ENCODE peak calls at places on chromosomes 16 and 17, in eight cellular contexts. M, H, L, D, O, Q, U and K are unnamed samples.

GRCh38 chr17:27226611-27227234 is 67.2 kb upstream of the WSB1 start:
- DNase-seq in O (no peak), H (no peak), D (peak), Q (no peak), U (no peak), M (no peak), L (no peak), K (no peak)

GRCh38 chr16:11412175-11412904 is 67.1 kb downstream of the RMI2 start:
- DNase-seq in M (no peak), H (no peak), L (no peak), O (no peak), Q (no peak), D (no peak), U (no peak), K (no peak)

GRCh38 chr16:2765462-2766404 is 11.3 kb downstream of the ELOB start:
- DNase-seq in H (no peak), D (no peak), L (no peak), O (no peak), M (no peak), Q (no peak), U (no peak), K (no peak)

GRCh38 chr16:19688396-19689024 is 29.5 kb downstream of the KNOP1 start:
- DNase-seq in M (no peak), D (peak), H (no peak), Q (no peak), U (no peak), L (no peak), O (no peak), K (peak)

GRCh38 chr16:67245674-67246080 is 1.6 kb downstream of the FHOD1 start:
- DNase-seq in H (no peak), Q (no peak), O (no peak), M (no peak), D (no peak), L (no peak), U (no peak), K (no peak)

GRCh38 chr17:35731239-35731931 is at the start of gene RASL10B:
- DNase-seq in Q (no peak), D (peak), O (peak), U (peak), L (peak), H (no peak), M (peak), K (no peak)

GRCh38 chr16:28935924-28936783 is 4.4 kb downstream of the CD19 start:
- DNase-seq in H (peak), Q (peak), U (peak), O (peak), M (peak), L (peak), D (peak), K (no peak)

GRCh38 chr17:76948726-76949342 is 80.6 kb downstream of the MGAT5B start:
- DNase-seq in M (no peak), O (no peak), L (no peak), U (no peak), H (no peak), Q (no peak), D (no peak), K (no peak)

GRCh38 chr16:6524501-6524900 is 808.1 kb upstream of the RBFOX1 start:
- DNase-seq in U (no peak), L (no peak), D (no peak), Q (no peak), O (no peak), M (no peak), H (no peak), K (no peak)

GRCh38 chr16:85554791-85555548 is 58.2 kb upstream of the GSE1 start:
- DNase-seq in M (no peak), Q (no peak), L (peak), H (peak), O (peak), D (peak), U (peak), K (no peak)

GRCh38 chr16:53434436-53435065 is at the start of gene RBL2:
- DNase-seq in L (peak), D (peak), O (peak), H (peak), Q (peak), M (peak), U (peak), K (peak)

GRCh38 chr16:15924996-15925395 is 24.4 kb upstream of the ABCC1 start:
- DNase-seq in M (no peak), O (no peak), U (no peak), Q (no peak), H (no peak), L (no peak), D (no peak), K (peak)

GRCh38 chr16:81519298-81520150 is 74.9 kb downstream of the CMIP start:
- DNase-seq in L (no peak), D (peak), U (no peak), H (peak), O (no peak), M (no peak), Q (no peak), K (peak)

GRCh38 chr16:65621640-65622039 is 499.8 kb upstream of the CDH11 start:
- DNase-seq in U (no peak), M (no peak), H (no peak), O (no peak), L (no peak), D (no peak), Q (no peak), K (no peak)

GRCh38 chr17:6686026-6686425 is 27.1 kb downstream of the SLC13A5 start:
- DNase-seq in H (no peak), D (no peak), U (no peak), Q (no peak), M (no peak), O (no peak), L (no peak), K (no peak)

GRCh38 chr17:49980703-49981197 is 11.8 kb downstream of the DLX4 start:
- DNase-seq in M (peak), Q (no peak), D (no peak), O (no peak), H (no peak), U (no peak), L (no peak), K (no peak)

GRCh38 chr17:65407017-65407416 is 154.4 kb downstream of the AXIN2 start:
- DNase-seq in O (no peak), H (no peak), M (no peak), U (peak), L (no peak), D (peak), Q (no peak), K (no peak)

GRCh38 chr17:63689479-63689878 is 10.4 kb downstream of the LIMD2 start:
- DNase-seq in M (no peak), O (no peak), L (no peak), U (no peak), H (no peak), D (no peak), Q (no peak), K (no peak)
- TF ChIP-seq CTCF in M (no peak), O (no peak), L (no peak), U (no peak), H (no peak), D (no peak), Q (no peak), K (no peak)

GRCh38 chr16:57462209-57462977 is at the start of gene POLR2C:
- DNase-seq in Q (peak), O (peak), U (peak), M (peak), H (peak), L (peak), D (peak), K (no peak)
- TF ChIP-seq CTCF in Q (peak), O (peak), U (peak), M (peak), H (peak), L (peak), D (peak), K (peak)

GRCh38 chr17:37674511-37674910 is 31.3 kb upstream of the DDX52 start:
- DNase-seq in D (no peak), M (no peak), O (no peak), U (no peak), Q (no peak), L (no peak), H (no peak), K (no peak)
- TF ChIP-seq CTCF in D (no peak), M (no peak), O (no peak), U (no peak), Q (no peak), L (no peak), H (no peak), K (no peak)

GRCh38 chr16:50369133-50369804 is 481 bp upstream of the BRD7 start:
- DNase-seq in H (no peak), U (no peak), M (no peak), O (no peak), Q (no peak), D (no peak), L (no peak), K (no peak)
- TF ChIP-seq CTCF in H (no peak), U (no peak), M (peak), O (no peak), Q (no peak), D (no peak), L (no peak), K (peak)

GRCh38 chr17:45106582-45106981 is 25.7 kb downstream of the PLCD3 start:
- DNase-seq in D (no peak), L (no peak), U (no peak), O (no peak), Q (no peak), H (no peak), M (no peak), K (no peak)

GRCh38 chr17:45104029-45104428 is 28.3 kb downstream of the PLCD3 start:
- DNase-seq in Q (no peak), M (no peak), D (no peak), H (no peak), L (no peak), U (no peak), O (no peak), K (no peak)

GRCh38 chr17:45104497-45104896 is 27.8 kb downstream of the PLCD3 start:
- DNase-seq in Q (no peak), O (no peak), M (no peak), L (no peak), H (no peak), U (no peak), D (no peak), K (no peak)

GRCh38 chr17:45106101-45106500 is 26.2 kb downstream of the PLCD3 start:
- DNase-seq in D (no peak), M (no peak), U (peak), Q (no peak), L (no peak), O (no peak), H (no peak), K (no peak)

DNA sequence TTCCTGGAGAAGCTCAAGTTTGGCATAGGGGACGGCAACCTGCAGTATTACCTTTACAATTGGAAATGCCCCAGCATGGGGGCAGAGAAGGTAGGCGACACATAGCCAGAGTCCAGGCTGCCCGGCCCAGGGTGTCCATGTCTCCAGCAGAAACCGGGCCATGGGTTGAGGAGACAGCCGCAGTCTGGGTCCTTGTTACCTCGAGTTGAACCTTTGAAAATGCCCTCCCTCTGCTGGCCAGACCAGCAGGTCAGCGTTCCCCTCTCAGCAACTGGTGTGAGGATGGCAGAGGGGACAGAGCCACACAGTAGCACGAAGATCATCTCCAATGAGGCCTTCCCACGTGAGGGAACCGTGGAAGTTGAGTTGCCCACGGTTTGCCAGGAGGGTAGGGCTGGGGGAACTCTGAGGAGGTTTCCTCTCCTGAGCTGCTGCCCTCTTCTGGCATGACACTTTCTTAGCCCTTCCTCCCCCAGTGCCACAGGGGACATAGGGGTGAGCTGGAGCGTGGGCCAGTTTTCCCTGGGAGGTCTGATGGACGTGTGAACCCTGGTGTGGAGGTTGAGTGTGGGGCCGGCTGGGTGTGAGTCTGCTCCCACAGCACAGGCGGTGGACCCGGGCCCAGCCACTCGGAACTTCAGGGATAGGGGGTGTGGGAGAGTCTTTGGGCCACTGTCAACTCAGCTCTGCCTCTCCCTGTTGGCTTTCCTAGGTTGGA is 27.2 kb downstream of the PLCD3 start:
- DNase-seq in U (no peak), Q (no peak), O (no peak), L (no peak), M (no peak), D (peak), H (no peak), K (no peak)
- TF ChIP-seq CTCF in U (no peak), Q (no peak), O (no peak), L (no peak), M (no peak), D (no peak), H (no peak), K (peak)

DNA sequence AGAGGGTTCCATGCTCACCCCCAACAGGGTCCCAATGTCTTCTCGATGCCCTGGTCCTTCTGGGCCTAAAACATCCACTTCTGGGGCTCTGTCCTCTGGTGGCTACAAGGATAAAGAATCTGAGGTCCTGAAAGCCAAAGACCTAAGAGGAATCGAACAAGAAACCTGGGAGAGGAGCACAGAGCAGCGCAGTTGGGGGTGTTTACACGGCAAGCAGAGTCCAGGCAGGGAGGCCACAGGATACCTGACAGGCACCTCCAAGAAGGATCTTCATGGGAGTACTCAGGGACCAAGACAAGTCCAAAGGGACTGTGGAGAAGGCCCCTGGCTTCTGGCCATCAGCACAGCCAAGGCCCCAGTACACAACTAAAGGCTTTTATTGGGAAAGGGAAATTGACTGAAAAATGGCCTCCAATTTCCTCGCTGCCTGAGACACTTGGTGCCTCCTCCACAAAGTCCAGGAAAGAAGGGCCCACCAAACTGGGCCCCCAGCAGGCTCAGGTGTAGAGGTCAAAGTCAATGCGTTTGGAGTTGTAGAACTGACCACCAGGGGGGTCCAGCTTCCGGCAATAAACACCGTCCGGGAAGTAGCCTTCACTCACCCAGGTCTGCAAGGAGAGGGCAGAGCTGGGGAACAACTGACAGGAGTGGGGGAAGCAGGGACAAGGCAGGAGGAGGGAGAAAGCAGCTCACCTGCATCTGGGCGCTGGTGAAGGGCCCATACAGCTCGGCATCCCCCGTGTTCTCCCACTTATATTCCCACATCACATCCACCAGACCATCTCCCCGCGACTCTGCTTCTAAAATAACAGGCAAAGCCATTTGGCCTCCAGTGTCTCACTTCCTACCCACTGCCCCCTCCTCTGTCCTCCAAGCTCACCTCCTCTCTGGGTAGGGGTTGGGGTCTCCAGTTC is 2.4 kb downstream of the CD2BP2 start:
- DNase-seq in Q (no peak), L (no peak), U (no peak), M (no peak), H (no peak), D (no peak), O (no peak), K (peak)
- TF ChIP-seq CTCF in Q (no peak), L (no peak), U (peak), M (no peak), H (no peak), D (no peak), O (no peak), K (peak)

DNA sequence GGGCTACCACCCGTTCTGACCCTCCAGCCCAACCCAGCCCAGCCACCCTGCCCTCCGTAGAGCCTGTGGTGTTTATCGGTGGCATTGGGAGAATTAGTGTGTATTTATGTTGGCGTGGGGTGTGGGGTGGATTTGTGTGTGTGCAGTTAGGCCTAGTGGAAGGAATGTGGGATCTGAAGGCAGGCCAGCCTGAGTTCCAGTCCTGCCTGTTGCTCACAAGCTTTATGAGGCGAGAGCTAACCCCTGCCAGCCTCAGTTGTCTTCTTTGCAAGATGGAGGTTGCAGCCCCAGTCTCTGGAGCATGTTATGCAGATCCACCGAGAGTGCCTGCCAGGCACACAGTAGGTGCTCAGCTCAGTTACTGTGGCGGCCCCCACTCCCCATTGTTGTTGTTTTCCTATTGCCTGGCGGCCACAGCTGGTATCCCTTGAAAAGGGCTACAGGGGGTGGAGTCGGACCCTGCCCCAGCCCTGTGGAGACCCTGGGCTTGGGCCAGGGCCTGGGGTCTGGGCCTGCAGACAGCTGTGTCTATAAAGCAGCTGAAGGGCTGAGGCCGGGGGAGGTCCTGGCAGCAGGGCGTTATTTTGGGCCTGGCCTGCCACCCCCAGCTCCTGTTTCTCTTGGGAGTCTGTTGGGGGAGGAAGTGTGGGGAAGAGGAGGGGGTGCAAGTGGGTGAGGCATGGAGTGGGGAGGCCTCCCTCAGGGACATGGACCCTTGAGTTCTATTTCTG is 5.1 kb downstream of the ERBB2 start:
- DNase-seq in O (no peak), H (no peak), U (no peak), L (no peak), M (peak), D (peak), Q (no peak), K (no peak)
- TF ChIP-seq CTCF in O (no peak), H (no peak), U (peak), L (no peak), M (no peak), D (peak), Q (no peak), K (peak)

GRCh38 chr16:68978303-68978954 is 127.0 kb upstream of the HAS3 start:
- DNase-seq in H (no peak), O (no peak), U (no peak), L (no peak), D (no peak), Q (no peak), M (no peak), K (no peak)

GRCh38 chr16:68973611-68974120 is 130.3 kb downstream of the TANGO6 start:
- DNase-seq in D (no peak), O (no peak), M (no peak), H (no peak), L (no peak), U (no peak), Q (no peak), K (no peak)

GRCh38 chr16:68972008-68972407 is 128.7 kb downstream of the TANGO6 start:
- DNase-seq in Q (no peak), U (no peak), H (no peak), O (no peak), M (peak), D (no peak), L (no peak), K (no peak)

GRCh38 chr16:68969338-68969737 is 126.0 kb downstream of the TANGO6 start:
- DNase-seq in Q (no peak), U (no peak), O (no peak), D (no peak), M (no peak), L (no peak), H (no peak), K (no peak)

DNA sequence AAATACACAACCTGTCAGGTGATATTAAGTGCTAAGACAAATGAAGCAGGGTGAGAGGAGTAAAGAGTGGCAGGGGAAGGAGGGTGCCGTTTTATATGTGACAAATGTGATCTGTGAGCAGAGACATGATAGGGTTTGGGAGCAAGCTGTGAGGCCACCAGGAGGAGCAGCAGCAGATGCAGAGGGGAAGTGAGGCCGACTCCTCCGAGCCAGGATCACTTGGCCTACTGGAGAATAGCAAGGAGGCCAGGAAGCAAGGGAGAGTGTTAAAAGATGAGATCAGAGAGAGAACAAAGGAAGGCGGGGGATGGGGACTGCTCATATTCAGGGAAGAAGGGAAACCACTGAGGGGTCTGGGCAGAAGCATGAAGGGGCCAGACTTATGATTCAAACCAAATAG is 129.4 kb downstream of the TANGO6 start:
- DNase-seq in O (no peak), U (no peak), L (no peak), Q (no peak), D (peak), M (peak), H (no peak), K (no peak)
- TF ChIP-seq CTCF in O (no peak), U (no peak), L (peak), Q (no peak), D (peak), M (no peak), H (no peak), K (peak)

DNA sequence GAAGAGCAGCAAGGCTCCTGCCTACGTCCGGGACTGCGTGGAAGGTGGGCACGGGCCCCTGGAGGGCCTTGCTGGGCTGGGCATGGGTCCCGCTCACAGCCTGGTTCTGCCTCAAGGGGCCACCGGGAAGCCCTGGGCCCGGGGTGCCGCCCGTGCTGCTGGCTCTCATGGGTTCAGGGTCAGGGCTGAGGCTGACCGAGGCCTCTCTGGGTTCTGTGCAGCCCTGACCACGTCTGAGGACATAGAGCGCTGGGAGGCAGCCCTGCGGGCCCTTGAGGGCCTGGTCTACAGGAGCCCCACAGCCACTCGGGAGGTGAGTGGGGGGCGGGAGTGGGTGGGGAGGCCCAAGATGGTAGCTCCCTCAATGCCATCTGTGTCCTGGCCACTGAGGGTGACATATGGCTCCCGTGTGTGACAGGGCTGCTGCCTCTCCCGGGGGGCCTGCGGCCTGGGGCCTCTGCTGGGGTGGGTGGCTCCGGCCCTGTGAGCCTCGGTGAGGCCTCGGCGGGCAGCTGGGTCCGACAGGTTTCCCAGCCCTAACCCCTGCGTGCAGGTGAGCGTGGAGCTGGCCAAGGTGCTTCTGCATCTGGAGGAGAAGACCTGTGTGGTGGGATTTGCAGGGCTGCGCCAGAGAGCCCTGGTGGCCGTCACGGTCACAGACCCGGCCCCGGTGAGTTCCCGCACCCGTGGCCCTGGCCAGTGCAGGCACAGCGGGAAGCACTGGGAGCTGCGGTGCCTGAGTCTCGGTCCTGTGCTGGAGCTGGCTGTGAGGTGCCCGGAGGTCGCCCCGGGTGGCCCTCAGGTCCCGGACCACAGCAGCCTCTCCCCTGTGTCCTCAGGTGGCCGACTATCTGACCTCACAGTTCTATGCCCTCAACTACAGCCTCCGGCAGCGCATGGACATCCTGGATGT is 9.2 kb downstream of the TELO2 start:
- DNase-seq in Q (no peak), D (no peak), O (no peak), M (no peak), L (no peak), H (no peak), U (no peak), K (no peak)
- TF ChIP-seq CTCF in Q (no peak), D (no peak), O (no peak), M (no peak), L (no peak), H (no peak), U (no peak), K (no peak)